ENCODE peak calls at places on chromosome 18, in six cellular contexts. O is adrenal gland, D is stomach, H is mammary epithelial cell, T is transverse colon, A is cardiac muscle cell. I is an unnamed sample.

GRCh38 chr18:34809697-34810096 is 99.6 kb downstream of the DTNA start:
- DNase-seq in T (peak; percentile 35), H (peak; percentile 35), O (peak; percentile 58), A (peak; percentile 72), D (no peak), I (peak; percentile 30)

GRCh38 chr18:45275367-45276113 is 339.7 kb upstream of the SLC14A2 start:
- DNase-seq in A (peak; percentile 44), H (peak; percentile 21), O (no peak), D (no peak), T (no peak), I (no peak)

GRCh38 chr18:58362027-58362575 is 266.8 kb downstream of the ALPK2 start:
- DNase-seq in T (no peak), O (no peak), A (peak; percentile 93), H (peak; percentile 93), D (no peak), I (no peak)

GRCh38 chr18:12278153-12278764 is 24.1 kb downstream of the CIDEA start:
- DNase-seq in D (no peak), H (peak; percentile 47), A (peak; percentile 29), T (no peak), O (no peak), I (no peak)

GRCh38 chr18:13500227-13500865 is 226.0 kb downstream of the FAM210A start:
- DNase-seq in O (peak; percentile 64), H (peak; percentile 66), T (no peak), A (peak; percentile 60), D (no peak), I (no peak)

GRCh38 chr18:30860741-30861140 is 181.8 kb downstream of the DSC3 start:
- DNase-seq in O (no peak), T (no peak), D (no peak), H (no peak), A (no peak), I (no peak)

GRCh38 chr18:7084766-7085080 is 32.9 kb downstream of the LAMA1 start:
- DNase-seq in T (no peak), O (no peak), H (peak; percentile 69), A (peak; percentile 90), D (no peak), I (no peak)

GRCh38 chr18:73421010-73421409 is 553.2 kb upstream of the NETO1 start:
- DNase-seq in D (no peak), T (no peak), A (no peak), H (no peak), O (no peak), I (no peak)

GRCh38 chr18:70982292-70982691 is 693.4 kb downstream of the SOCS6 start:
- DNase-seq in A (no peak), T (no peak), O (no peak), H (no peak), D (no peak), I (no peak)

GRCh38 chr18:22650247-22650646 is 232.5 kb upstream of the CTAGE1 start:
- DNase-seq in A (peak; percentile 51), O (no peak), D (no peak), H (peak; percentile 5), T (no peak), I (no peak)

GRCh38 chr18:32333781-32334180 is 136.9 kb downstream of the GAREM1 start:
- DNase-seq in O (no peak), D (no peak), T (no peak), A (no peak), H (no peak), I (peak; percentile 65)

GRCh38 chr18:75316826-75317225 is 106.2 kb downstream of the TSHZ1 start:
- DNase-seq in H (no peak), D (no peak), O (no peak), T (no peak), A (no peak), I (no peak)

GRCh38 chr18:36127866-36128845 is 984 bp downstream of the SLC39A6 start:
- DNase-seq in D (no peak), T (peak; percentile 15), O (no peak), H (peak; percentile 40), A (peak; percentile 45), I (no peak)

GRCh38 chr18:9838144-9838877 is 47.5 kb upstream of the TXNDC2 start:
- DNase-seq in O (no peak), T (no peak), H (no peak), D (no peak), A (peak; percentile 45), I (no peak)

GRCh38 chr18:9835112-9835755 is 50.5 kb upstream of the TXNDC2 start:
- DNase-seq in T (no peak), A (no peak), O (no peak), D (no peak), H (peak; percentile 27), I (no peak)

GRCh38 chr18:9832871-9833270 is 52.9 kb upstream of the TXNDC2 start:
- DNase-seq in H (no peak), O (no peak), D (no peak), A (no peak), T (no peak), I (no peak)

GRCh38 chr18:9834551-9834950 is 51.2 kb upstream of the TXNDC2 start:
- DNase-seq in D (no peak), T (no peak), H (no peak), O (no peak), A (no peak), I (no peak)

DNA sequence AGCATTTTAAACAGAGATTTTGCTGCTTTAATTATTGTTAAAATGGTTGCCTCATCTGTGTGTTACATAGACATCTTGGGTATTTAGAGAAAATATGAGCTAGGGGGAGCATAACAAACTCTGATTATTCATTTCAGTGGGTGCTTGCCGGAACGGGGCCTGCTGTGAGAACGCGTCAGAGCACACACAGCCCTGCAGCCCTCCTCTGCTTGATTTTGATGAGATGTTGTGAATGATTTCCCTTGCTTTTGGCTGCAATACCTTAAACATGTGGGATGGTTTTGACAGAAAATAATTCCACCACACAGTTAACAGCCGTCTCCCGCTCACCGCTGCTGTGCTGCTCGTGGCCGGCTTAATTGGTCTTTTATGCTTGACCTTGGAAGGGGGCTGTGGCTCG is 50.0 kb upstream of the TXNDC2 start:
- DNase-seq in D (no peak), H (no peak), A (no peak), T (no peak), O (no peak), I (no peak)
- H3K27ac ChIP-seq in D (no peak overlapping the region), H (no peak overlapping the region), A (no peak overlapping the region), T (peak overlapping the region; percentile 19), O (peak overlapping the region; percentile 17), I (no peak overlapping the region)

DNA sequence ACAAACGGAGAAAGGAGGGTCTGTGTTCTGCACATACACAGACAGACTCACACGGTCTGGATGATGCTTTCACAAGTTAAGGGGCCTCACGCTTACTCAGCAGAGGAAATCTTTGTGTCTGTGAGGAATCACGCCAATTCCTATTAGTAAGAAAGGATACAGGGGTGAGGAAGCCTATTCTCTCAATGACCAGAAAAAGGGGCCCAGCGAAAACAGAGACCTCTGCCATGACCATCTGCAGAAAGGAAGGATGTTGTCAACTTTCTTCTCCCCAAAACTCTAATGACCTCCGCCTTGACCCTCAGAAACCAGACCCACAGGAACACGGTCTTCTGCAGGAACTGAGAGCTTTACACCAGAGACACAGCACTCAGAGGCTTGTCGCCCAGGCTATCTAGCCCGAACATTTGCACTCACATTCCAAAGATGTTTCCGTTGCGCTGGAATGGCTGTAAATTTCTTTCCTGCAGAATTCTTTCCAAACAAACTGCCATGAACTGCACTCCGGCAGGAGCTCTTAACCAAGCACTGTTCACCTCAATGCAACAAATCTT is 186.3 kb downstream of the TCF4 start:
- DNase-seq in T (no peak), H (no peak), O (peak; percentile 66), A (peak; percentile 91), D (no peak), I (peak; percentile 25)
- H3K4me3 ChIP-seq in T (no peak overlapping the region), H (no peak overlapping the region), O (no peak overlapping the region), A (no peak overlapping the region), D (peak overlapping the region; percentile 16), I (no peak overlapping the region)

DNA sequence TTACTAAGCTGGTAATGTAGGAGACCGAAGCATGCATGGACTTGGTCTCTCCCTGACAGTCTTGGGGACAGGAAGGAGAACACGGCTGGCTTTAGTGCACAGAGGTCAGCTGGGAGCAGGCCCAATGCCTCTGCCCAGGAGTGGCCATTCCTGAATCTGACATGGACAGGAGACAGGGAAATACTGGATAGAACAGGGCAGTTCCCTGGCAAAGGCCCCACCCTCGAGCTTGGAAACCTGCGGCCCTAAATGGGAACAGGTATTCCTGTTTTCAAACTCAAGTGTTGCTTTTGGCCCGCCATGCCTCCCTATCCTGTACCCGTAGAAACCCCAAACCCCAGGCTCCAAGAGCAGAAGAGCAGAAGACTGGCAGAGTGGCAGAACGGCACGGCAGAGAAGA is 107.4 kb downstream of the ZNF516 start:
- DNase-seq in O (peak; percentile 41), D (peak; percentile 17), H (no peak), T (no peak), A (no peak), I (no peak)
- H3K4me1 ChIP-seq in O (peaks cover 24% of the 10 kb centered on the region), D (peaks cover 63% of the 10 kb centered on the region), H (peaks cover 4% of the 10 kb centered on the region), T (peaks cover 8% of the 10 kb centered on the region), A (no peaks in the 10 kb centered on the region), I (peaks cover 10% of the 10 kb centered on the region)

DNA sequence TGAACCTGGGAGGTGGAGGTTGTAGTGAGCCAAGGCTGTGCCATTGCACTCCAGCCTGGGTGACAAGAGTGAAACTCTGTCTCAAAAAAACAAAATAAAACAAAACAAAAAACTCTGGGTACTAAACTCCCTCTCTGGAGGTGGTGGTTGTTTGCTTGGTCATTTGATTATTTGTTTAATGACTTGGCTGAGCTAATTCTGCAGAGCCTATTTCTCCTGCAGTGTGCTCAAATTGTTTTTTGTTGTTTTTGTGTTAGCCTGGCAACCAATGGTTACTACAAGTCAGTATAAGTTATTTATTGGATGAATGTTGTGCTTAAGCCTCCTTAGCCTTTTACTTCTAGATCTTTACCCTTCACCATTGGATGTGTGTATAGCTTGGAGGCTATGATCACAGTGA is 387.5 kb downstream of the ADCYAP1 start:
- DNase-seq in H (no peak), D (no peak), A (no peak), T (no peak), O (no peak), I (no peak)
- H3K27ac ChIP-seq in H (no peak overlapping the region), D (no peak overlapping the region), A (no peak overlapping the region), T (no peak overlapping the region), O (no peak overlapping the region), I (no peak overlapping the region)

GRCh38 chr18:59660398-59660797 is 36.8 kb downstream of the CCBE1 start:
- DNase-seq in O (no peak), A (no peak), H (no peak), D (no peak), T (no peak), I (no peak)
- H3K4me3 ChIP-seq in O (no peak overlapping the region), A (no peak overlapping the region), H (no peak overlapping the region), D (no peak overlapping the region), T (no peak overlapping the region), I (no peak overlapping the region)

I was measured in body of pancreas.